ENCODE peak calls at places on chromosomes 3 and 15, in five cellular contexts. One of them, this sample, is unnamed. For H3K9me3, the result is how much of the 10 kb centered on the place peaks cover.

GRCh38 chr3:138328341-138328740 is 1.3 kb downstream of the NME9 start:
- DNase-seq in fibroblast of lung: peak
- DNase-seq in neural progenitor cell: peak
- DNase-seq in mesenchymal stem cell: peak
- DNase-seq in astrocyte: no peak
- DNase-seq in this sample: no peak

GRCh38 chr3:100455841-100456550 is 36.4 kb upstream of the TMEM45A start:
- DNase-seq in fibroblast of lung: no peak
- DNase-seq in astrocyte: no peak
- DNase-seq in mesenchymal stem cell: no peak
- DNase-seq in neural progenitor cell: no peak
- DNase-seq in this sample: no peak

GRCh38 chr3:10956991-10957390 is 35.6 kb upstream of the SLC6A1 start:
- DNase-seq in fibroblast of lung: no peak
- DNase-seq in neural progenitor cell: peak
- DNase-seq in mesenchymal stem cell: no peak
- DNase-seq in astrocyte: no peak
- DNase-seq in this sample: no peak

GRCh38 chr3:118267588-118267987 is 767.1 kb downstream of the IGSF11 start:
- DNase-seq in neural progenitor cell: no peak
- DNase-seq in fibroblast of lung: no peak
- DNase-seq in astrocyte: no peak
- DNase-seq in mesenchymal stem cell: no peak
- DNase-seq in this sample: no peak

GRCh38 chr3:16148783-16149182 is 25.7 kb upstream of the GALNT15 start:
- DNase-seq in astrocyte: peak
- DNase-seq in neural progenitor cell: no peak
- DNase-seq in fibroblast of lung: peak
- DNase-seq in mesenchymal stem cell: peak
- DNase-seq in this sample: peak

GRCh38 chr15:73318463-73319351 is 50.1 kb downstream of the HCN4 start:
- DNase-seq in fibroblast of lung: no peak
- DNase-seq in mesenchymal stem cell: no peak
- DNase-seq in neural progenitor cell: peak
- DNase-seq in astrocyte: no peak
- DNase-seq in this sample: no peak

GRCh38 chr3:101377209-101377608 is 56.8 kb upstream of the IMPG2 start:
- DNase-seq in fibroblast of lung: no peak
- DNase-seq in astrocyte: peak
- DNase-seq in neural progenitor cell: no peak
- DNase-seq in mesenchymal stem cell: no peak
- DNase-seq in this sample: no peak

GRCh38 chr3:106589306-106589942 is 720.6 kb upstream of the CBLB start:
- DNase-seq in neural progenitor cell: no peak
- DNase-seq in mesenchymal stem cell: no peak
- DNase-seq in fibroblast of lung: peak
- DNase-seq in astrocyte: peak
- DNase-seq in this sample: no peak

GRCh38 chr15:76057332-76058000 is 2.3 kb upstream of the TMEM266 start:
- DNase-seq in mesenchymal stem cell: peak
- DNase-seq in fibroblast of lung: peak
- DNase-seq in neural progenitor cell: peak
- DNase-seq in astrocyte: no peak
- DNase-seq in this sample: peak

GRCh38 chr3:113297741-113298320 is 86.5 kb downstream of the BOC start:
- DNase-seq in astrocyte: no peak
- DNase-seq in mesenchymal stem cell: no peak
- DNase-seq in fibroblast of lung: no peak
- DNase-seq in neural progenitor cell: no peak
- DNase-seq in this sample: no peak

GRCh38 chr3:188331166-188331565 is 177.2 kb downstream of the LPP start:
- DNase-seq in astrocyte: no peak
- DNase-seq in mesenchymal stem cell: peak
- DNase-seq in neural progenitor cell: no peak
- DNase-seq in fibroblast of lung: no peak
- DNase-seq in this sample: no peak

GRCh38 chr3:27345493-27345892 is 23.7 kb downstream of the NEK10 start:
- DNase-seq in neural progenitor cell: no peak
- DNase-seq in astrocyte: no peak
- DNase-seq in mesenchymal stem cell: no peak
- DNase-seq in fibroblast of lung: no peak
- DNase-seq in this sample: peak

GRCh38 chr3:121598564-121598963 is 5.4 kb downstream of the FBXO40 start:
- DNase-seq in neural progenitor cell: no peak
- DNase-seq in fibroblast of lung: no peak
- DNase-seq in astrocyte: no peak
- DNase-seq in mesenchymal stem cell: no peak
- DNase-seq in this sample: no peak

GRCh38 chr3:121595765-121596406 is 2.7 kb downstream of the FBXO40 start:
- DNase-seq in neural progenitor cell: no peak
- DNase-seq in mesenchymal stem cell: no peak
- DNase-seq in fibroblast of lung: no peak
- DNase-seq in astrocyte: no peak
- DNase-seq in this sample: no peak

GRCh38 chr3:121604759-121605158 is 11.6 kb downstream of the FBXO40 start:
- DNase-seq in fibroblast of lung: no peak
- DNase-seq in mesenchymal stem cell: no peak
- DNase-seq in neural progenitor cell: no peak
- DNase-seq in astrocyte: no peak
- DNase-seq in this sample: no peak

DNA sequence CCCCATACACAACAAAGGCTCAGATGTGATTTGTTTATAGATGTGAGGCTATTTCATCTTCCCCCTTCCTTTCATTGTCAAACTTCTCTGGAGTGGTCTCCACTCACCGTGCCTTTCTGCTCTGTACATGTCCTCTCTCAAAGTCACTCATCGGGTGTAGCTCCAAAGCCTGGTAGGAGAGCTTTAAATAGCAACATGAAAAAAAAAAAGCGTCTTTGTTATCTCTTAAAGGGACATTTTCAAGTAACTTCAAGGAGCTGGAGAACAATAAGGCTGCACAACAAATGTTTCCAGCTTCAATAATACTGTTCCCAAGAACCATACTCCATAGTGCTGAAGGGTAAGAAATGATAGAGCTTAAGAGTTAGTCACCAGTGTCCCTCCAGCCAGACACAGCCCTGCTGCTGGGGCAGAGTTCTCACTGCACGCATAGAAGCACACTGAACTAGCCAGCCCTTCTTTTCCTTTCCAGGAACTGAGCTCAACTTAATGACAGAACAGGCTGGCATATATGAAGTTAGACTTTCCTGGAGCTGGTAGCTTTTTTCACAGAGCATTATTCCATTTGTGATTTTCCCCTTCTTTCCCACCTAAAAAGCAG is 8.1 kb downstream of the FBXO40 start:
- DNase-seq in astrocyte: no peak
- DNase-seq in neural progenitor cell: no peak
- DNase-seq in fibroblast of lung: no peak
- DNase-seq in mesenchymal stem cell: no peak
- DNase-seq in this sample: no peak
- H3K4me3 ChIP-seq in astrocyte: no peak
- H3K4me3 ChIP-seq in neural progenitor cell: no peak
- H3K4me3 ChIP-seq in fibroblast of lung: no peak
- H3K4me3 ChIP-seq in mesenchymal stem cell: no peak
- H3K4me3 ChIP-seq in this sample: no peak

GRCh38 chr15:29093696-29094343 is 175.8 kb downstream of the NSMCE3 start:
- DNase-seq in fibroblast of lung: no peak
- DNase-seq in astrocyte: no peak
- DNase-seq in neural progenitor cell: no peak
- DNase-seq in mesenchymal stem cell: no peak
- DNase-seq in this sample: no peak
- H3K9me3 ChIP-seq in fibroblast of lung: under half
- H3K9me3 ChIP-seq in astrocyte: under half
- H3K9me3 ChIP-seq in neural progenitor cell: under half
- H3K9me3 ChIP-seq in mesenchymal stem cell: under half
- H3K9me3 ChIP-seq in this sample: under half

GRCh38 chr3:52289747-52290595 is 2.3 kb downstream of the GLYCTK start:
- DNase-seq in neural progenitor cell: no peak
- DNase-seq in mesenchymal stem cell: no peak
- DNase-seq in astrocyte: no peak
- DNase-seq in fibroblast of lung: no peak
- DNase-seq in this sample: peak
- H3K9ac ChIP-seq in neural progenitor cell: no peak
- H3K9ac ChIP-seq in mesenchymal stem cell: no peak
- H3K9ac ChIP-seq in astrocyte: no peak
- H3K9ac ChIP-seq in fibroblast of lung: no peak
- H3K9ac ChIP-seq in this sample: peak

GRCh38 chr3:35505772-35506171 is 133.6 kb upstream of the ARPP21 start:
- DNase-seq in mesenchymal stem cell: no peak
- DNase-seq in astrocyte: no peak
- DNase-seq in fibroblast of lung: no peak
- DNase-seq in neural progenitor cell: no peak
- DNase-seq in this sample: no peak
- H3K4me3 ChIP-seq in mesenchymal stem cell: no peak
- H3K4me3 ChIP-seq in astrocyte: no peak
- H3K4me3 ChIP-seq in fibroblast of lung: no peak
- H3K4me3 ChIP-seq in neural progenitor cell: no peak
- H3K4me3 ChIP-seq in this sample: no peak

GRCh38 chr15:42282926-42283325 is 9.7 kb upstream of the TMEM87A start:
- DNase-seq in fibroblast of lung: no peak
- DNase-seq in astrocyte: no peak
- DNase-seq in mesenchymal stem cell: no peak
- DNase-seq in neural progenitor cell: no peak
- DNase-seq in this sample: no peak

GRCh38 chr15:42285042-42285441 is 11.8 kb upstream of the TMEM87A start:
- DNase-seq in astrocyte: no peak
- DNase-seq in neural progenitor cell: no peak
- DNase-seq in mesenchymal stem cell: peak
- DNase-seq in fibroblast of lung: no peak
- DNase-seq in this sample: no peak

GRCh38 chr15:42284551-42284950 is 11.3 kb upstream of the TMEM87A start:
- DNase-seq in neural progenitor cell: no peak
- DNase-seq in astrocyte: no peak
- DNase-seq in fibroblast of lung: no peak
- DNase-seq in mesenchymal stem cell: no peak
- DNase-seq in this sample: no peak

GRCh38 chr15:42283671-42284070 is 10.4 kb upstream of the TMEM87A start:
- DNase-seq in mesenchymal stem cell: no peak
- DNase-seq in fibroblast of lung: no peak
- DNase-seq in neural progenitor cell: no peak
- DNase-seq in astrocyte: no peak
- DNase-seq in this sample: no peak

DNA sequence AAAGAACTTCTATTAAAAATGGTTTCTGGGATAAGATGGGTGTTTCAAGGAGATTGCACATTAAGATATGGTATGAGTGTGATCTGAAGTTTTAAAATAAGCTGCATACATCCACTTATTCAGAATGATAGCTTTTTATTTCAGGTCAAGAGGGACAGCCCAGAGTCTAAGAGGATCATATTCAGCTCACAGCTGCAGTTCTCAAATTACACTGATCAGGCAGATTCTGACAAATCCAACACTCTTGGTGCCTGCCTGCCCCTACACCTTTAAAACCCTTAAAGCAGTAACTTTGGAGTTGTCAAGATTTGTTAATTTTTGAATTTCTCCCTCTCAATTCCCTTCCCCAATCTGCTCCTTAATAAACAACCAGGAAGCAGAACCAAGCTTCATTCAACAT is 9.1 kb upstream of the TMEM87A start:
- DNase-seq in fibroblast of lung: no peak
- DNase-seq in mesenchymal stem cell: no peak
- DNase-seq in astrocyte: no peak
- DNase-seq in neural progenitor cell: no peak
- DNase-seq in this sample: no peak
- H3K9me3 ChIP-seq in fibroblast of lung: under half
- H3K9me3 ChIP-seq in mesenchymal stem cell: under half
- H3K9me3 ChIP-seq in astrocyte: under half
- H3K9me3 ChIP-seq in neural progenitor cell: under half
- H3K9me3 ChIP-seq in this sample: under half

GRCh38 chr3:171269557-171269956 is 190.6 kb downstream of the TNIK start:
- DNase-seq in neural progenitor cell: no peak
- DNase-seq in fibroblast of lung: peak
- DNase-seq in astrocyte: no peak
- DNase-seq in mesenchymal stem cell: peak
- DNase-seq in this sample: no peak
- H3K9ac ChIP-seq in neural progenitor cell: no peak
- H3K9ac ChIP-seq in fibroblast of lung: no peak
- H3K9ac ChIP-seq in astrocyte: no peak
- H3K9ac ChIP-seq in mesenchymal stem cell: peak
- H3K9ac ChIP-seq in this sample: no peak

DNA sequence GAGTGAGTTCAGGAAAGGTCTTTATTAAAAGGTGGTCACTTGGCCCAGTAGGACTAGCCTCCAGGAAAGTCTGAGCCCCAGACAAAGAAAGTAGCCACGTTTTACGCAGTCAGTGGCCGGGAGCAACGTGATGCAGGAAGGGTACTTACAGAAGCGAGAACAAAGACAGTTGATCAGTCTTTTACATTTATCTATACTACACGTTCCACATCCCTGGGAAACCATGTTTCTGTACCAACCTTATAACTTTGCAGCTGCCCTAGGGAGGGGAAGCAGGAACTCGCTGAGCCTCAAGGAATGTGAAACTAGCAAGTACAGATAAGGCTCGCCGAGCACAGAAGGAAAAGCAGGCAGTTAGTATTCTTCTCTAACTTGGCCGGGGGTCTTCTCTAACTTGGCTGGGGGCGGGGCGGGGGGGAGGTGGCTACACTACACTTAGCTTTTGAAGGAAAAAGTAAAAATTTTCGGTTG is 3.4 kb upstream of the KNL1 start:
- DNase-seq in neural progenitor cell: no peak
- DNase-seq in fibroblast of lung: no peak
- DNase-seq in mesenchymal stem cell: peak
- DNase-seq in astrocyte: no peak
- DNase-seq in this sample: no peak
- H3K4me3 ChIP-seq in neural progenitor cell: no peak
- H3K4me3 ChIP-seq in fibroblast of lung: peak
- H3K4me3 ChIP-seq in mesenchymal stem cell: peak
- H3K4me3 ChIP-seq in astrocyte: no peak
- H3K4me3 ChIP-seq in this sample: no peak

This sample was measured in colonic mucosa.